ENCODE peak calls at places on chromosomes 6 and 20, in four cellular contexts. N, D, E and P are unnamed samples.

GRCh38 chr6:147559016-147559415 is 50.5 kb downstream of the SAMD5 start:
- DNase-seq in D (no peak), N (no peak), E (no peak), P (no peak)

GRCh38 chr20:35637266-35637665 is 21.6 kb downstream of the SPAG4 start:
- DNase-seq in N (no peak), E (no peak), D (no peak), P (no peak)

GRCh38 chr20:11777861-11778570 is 139.7 kb upstream of the BTBD3 start:
- DNase-seq in E (no peak), D (no peak), N (no peak), P (no peak)

GRCh38 chr6:1554241-1554880 is 55.4 kb upstream of the FOXC1 start:
- DNase-seq in N (no peak), D (no peak), E (no peak), P (peak)

GRCh38 chr20:22412977-22413868 is 171.1 kb downstream of the FOXA2 start:
- DNase-seq in N (no peak), E (no peak), D (no peak), P (no peak)

GRCh38 chr6:66900081-66900770 is 1193.2 kb upstream of the EYS start:
- DNase-seq in D (no peak), N (no peak), E (no peak), P (no peak)

GRCh38 chr6:125906158-125906998 is 50.2 kb upstream of the HINT3 start:
- DNase-seq in E (no peak), D (no peak), N (peak), P (peak)

GRCh38 chr6:75268988-75269354 is 15.6 kb downstream of the TMEM30A start:
- DNase-seq in N (no peak), E (no peak), D (no peak), P (no peak)

GRCh38 chr20:57659789-57660509 is 39.7 kb upstream of the ZBP1 start:
- DNase-seq in N (no peak), D (peak), E (no peak), P (no peak)

GRCh38 chr6:139407718-139408222 is 33.3 kb upstream of the CITED2 start:
- DNase-seq in N (no peak), E (peak), D (no peak), P (no peak)

GRCh38 chr6:27866370-27867050 is 45.7 kb downstream of the OR2B2 start:
- DNase-seq in N (peak), E (peak), D (no peak), P (peak)

GRCh38 chr6:160355001-160355400 is 6.8 kb downstream of the SLC22A3 start:
- DNase-seq in D (no peak), E (peak), N (no peak), P (no peak)

GRCh38 chr6:45722876-45723275 is 292.8 kb downstream of the CLIC5 start:
- DNase-seq in D (no peak), N (no peak), E (no peak), P (no peak)

GRCh38 chr6:4010682-4011081 is 68.3 kb downstream of the FAM217A start:
- DNase-seq in E (no peak), D (no peak), N (peak), P (peak)

GRCh38 chr6:104322849-104323248 is 536.9 kb downstream of the HACE1 start:
- DNase-seq in E (no peak), D (no peak), N (no peak), P (no peak)

GRCh38 chr6:144415014-144415413 is 129.9 kb downstream of the UTRN start:
- DNase-seq in D (no peak), E (peak), N (no peak), P (no peak)

GRCh38 chr6:66930559-66931290 is 1223.7 kb upstream of the EYS start:
- DNase-seq in E (no peak), D (no peak), N (no peak), P (no peak)

GRCh38 chr6:167293088-167293589 is 2.0 kb downstream of the UNC93A start:
- DNase-seq in N (no peak), E (no peak), D (no peak), P (no peak)

GRCh38 chr6:91895592-91895991 is 1308.7 kb upstream of the MAP3K7 start:
- DNase-seq in N (no peak), E (no peak), D (no peak), P (no peak)

GRCh38 chr6:151213352-151213751 is 26.4 kb upstream of the AKAP12 start:
- DNase-seq in N (no peak), D (no peak), E (no peak), P (no peak)

GRCh38 chr20:13029687-13030510 is 21.1 kb downstream of the SPTLC3 start:
- DNase-seq in E (peak), D (no peak), N (no peak), P (no peak)

GRCh38 chr6:79570802-79571367 is 33.7 kb upstream of the LCA5 start:
- DNase-seq in N (peak), E (peak), D (no peak), P (peak)

GRCh38 chr6:107083921-107084320 is 31.4 kb downstream of the BEND3 start:
- DNase-seq in D (no peak), E (no peak), N (no peak), P (no peak)

DNA sequence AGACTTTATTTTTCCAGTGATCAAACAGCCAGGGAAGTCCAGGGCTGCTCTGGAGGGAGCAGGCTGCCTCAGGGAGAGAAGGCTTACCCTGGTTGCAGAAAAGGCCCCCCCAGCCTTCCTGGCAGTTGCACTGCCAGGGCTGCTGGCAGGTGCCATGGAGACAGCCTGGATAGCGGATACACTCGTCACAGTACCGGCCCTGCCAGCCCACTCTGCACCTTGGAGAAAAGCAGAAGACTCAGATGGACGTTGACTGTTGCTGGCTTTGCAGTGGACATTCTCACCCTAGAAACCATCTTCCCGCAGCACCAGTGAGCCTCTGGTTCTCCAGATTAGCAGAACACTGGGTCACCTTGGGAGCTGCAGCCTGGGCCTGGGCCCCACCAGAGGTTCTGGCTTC is 5.4 kb downstream of the DLL1 start:
- DNase-seq in N (no peak), E (no peak), D (no peak), P (no peak)
- H3K4me3 ChIP-seq in N (no peak), E (no peak), D (no peak), P (no peak)

DNA sequence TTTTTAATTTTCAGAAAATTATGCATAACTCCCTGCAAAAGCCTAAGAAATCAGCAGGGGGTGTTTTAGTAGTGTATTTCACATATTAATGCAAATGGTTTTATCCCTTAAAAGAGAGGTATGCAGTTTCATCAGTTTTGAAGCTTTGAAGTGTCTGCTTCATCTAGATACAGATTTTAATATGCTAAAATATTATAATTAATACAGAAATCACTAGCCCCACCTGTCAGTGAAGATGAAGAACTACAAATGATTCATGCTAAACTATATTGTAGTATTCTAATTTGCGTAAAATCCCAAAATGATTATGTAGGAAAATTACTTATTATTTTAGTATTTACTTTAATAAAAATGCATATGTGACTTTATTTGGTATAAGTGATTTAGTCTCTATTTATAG is 2.9 kb upstream of the TFB1M start:
- DNase-seq in N (peak), D (no peak), E (no peak), P (no peak)
- TF ChIP-seq CTCF in N (peak), D (peak), E (no peak), P (no peak)

GRCh38 chr20:47440857-47441773 is 60.6 kb upstream of the NCOA3 start:
- DNase-seq in E (peak), N (no peak), D (no peak), P (no peak)

GRCh38 chr20:47444584-47444983 is 57.1 kb upstream of the NCOA3 start:
- DNase-seq in E (no peak), D (no peak), N (no peak), P (no peak)

GRCh38 chr20:47441774-47442150 is 59.9 kb upstream of the NCOA3 start:
- DNase-seq in N (no peak), D (no peak), E (no peak), P (no peak)

DNA sequence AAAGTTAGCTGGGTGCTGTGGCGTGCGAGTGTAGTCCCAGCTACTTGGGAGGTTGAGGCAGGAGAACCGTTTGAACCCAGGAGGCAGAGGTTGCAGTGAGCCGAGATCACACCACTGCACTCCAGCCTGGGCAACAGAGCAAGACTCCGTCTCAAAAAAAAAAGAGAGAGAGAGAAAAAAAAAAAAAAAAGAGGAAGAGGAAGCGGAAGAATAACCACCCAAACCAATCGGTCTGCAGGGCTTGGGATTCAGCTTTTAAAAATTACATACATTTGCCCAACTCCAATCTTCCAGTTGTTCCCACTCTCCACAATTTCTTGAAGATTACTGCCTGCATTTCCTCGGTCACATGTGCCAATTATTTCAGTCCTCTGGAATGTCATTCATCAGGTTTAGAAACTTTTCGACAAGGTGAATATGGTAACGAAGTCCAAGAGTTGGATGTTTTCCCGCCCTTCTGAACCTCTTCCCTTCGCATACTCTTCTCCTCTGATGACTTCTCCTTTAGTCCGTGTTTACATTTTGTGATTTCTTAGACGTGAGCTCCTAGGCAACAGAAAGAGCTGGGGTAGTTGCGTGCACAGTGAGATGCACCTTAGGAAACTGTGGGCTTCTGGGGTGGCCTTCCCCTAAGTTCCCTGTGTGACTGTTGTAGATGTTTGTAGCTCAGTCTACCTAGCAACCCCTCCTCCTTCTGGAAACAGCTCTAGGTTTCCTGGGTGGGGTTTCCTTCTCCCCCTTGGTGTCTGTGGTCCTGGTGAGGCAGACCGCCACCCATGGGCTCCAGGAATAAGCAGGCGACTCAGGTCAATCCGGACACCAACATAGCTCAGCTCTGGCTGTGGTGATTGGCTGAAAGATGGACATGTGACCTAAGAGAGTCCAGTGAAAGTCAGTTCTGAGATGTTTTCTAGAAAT is 63.0 kb upstream of the NCOA3 start:
- DNase-seq in N (peak), E (peak), D (no peak), P (peak)
- H3K4me3 ChIP-seq in N (peak), E (no peak), D (no peak), P (peak)

GRCh38 chr6:108113557-108114519 is 39.3 kb upstream of the OSTM1 start:
- DNase-seq in N (peak), D (peak), E (peak), P (peak)
- TF ChIP-seq CTCF in N (peak), D (peak), E (peak), P (peak)

GRCh38 chr6:89979473-89980119 is 85.3 kb downstream of the GJA10 start:
- DNase-seq in N (no peak), D (no peak), E (no peak), P (no peak)
- H3K4me3 ChIP-seq in N (no peak), D (no peak), E (no peak), P (no peak)

GRCh38 chr6:133947302-133947900 is 5.6 kb upstream of the TBPL1 start:
- DNase-seq in E (no peak), N (no peak), D (no peak), P (no peak)

GRCh38 chr6:133939778-133940667 is 13.0 kb upstream of the TBPL1 start:
- DNase-seq in N (no peak), D (no peak), E (no peak), P (no peak)

GRCh38 chr6:133948472-133948871 is 4.6 kb upstream of the TBPL1 start:
- DNase-seq in E (no peak), N (no peak), D (no peak), P (no peak)

DNA sequence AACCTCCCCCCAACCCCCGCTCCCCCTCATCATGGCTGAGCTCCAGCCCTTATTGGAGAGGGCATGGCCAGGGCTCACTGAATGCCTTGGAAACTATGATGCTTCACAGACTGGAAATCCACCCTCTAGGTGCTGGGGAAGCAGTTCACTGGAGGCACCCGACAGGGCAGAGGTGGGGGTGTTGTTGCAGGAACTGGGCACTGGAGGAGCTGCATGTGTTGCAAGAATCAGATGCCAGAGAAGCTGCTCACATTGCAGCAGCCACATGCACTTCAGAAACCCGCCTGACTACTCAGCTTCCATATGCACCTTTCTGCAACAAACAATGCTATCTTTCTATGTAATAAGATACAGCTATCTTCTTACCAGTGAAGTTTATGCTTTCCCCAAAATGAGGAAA is 7.9 kb upstream of the TBPL1 start:
- DNase-seq in D (no peak), E (peak), N (no peak), P (no peak)
- TF ChIP-seq CTCF in D (no peak), E (no peak), N (no peak), P (no peak)

DNA sequence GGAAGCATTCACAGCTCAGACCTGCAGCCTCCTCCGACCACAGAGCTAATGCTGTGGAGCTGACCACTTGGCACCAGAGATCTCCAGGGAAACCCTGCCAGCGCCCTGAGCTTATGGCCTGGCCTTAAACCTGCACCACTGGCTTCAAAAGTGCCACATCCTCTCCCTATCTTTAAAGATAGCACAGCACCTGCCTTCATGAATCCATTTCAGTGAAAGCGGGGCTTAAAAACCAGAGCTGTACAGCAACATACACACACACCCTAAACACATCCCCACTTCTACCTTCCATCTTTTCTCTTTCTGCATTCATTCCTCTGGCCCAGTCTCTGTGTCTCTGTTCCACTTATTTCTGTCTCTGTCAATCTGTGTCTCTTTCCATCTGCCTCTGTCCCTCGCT is 59.8 kb upstream of the CCDC167 start:
- DNase-seq in N (no peak), D (no peak), E (no peak), P (no peak)
- H3K4me3 ChIP-seq in N (no peak), D (no peak), E (no peak), P (peak)